ENCODE peak calls at places on chromosomes 11 and 22, in five cellular contexts. C, Z, T, H and Q are unnamed samples. For H3K36me3, the result is how much of the 10 kb centered on the place peaks cover.

GRCh38 chr11:125916683-125917337 is 12.5 kb downstream of the DDX25 start:
- DNase-seq in H (no peak), T (no peak), Z (no peak), C (peak), Q (peak)

GRCh38 chr11:102244681-102245409 is 72.4 kb upstream of the BIRC3 start:
- DNase-seq in Z (peak), C (no peak), T (no peak), H (no peak), Q (no peak)

GRCh38 chr11:101913631-101914030 is 1.2 kb upstream of the CEP126 start:
- DNase-seq in C (no peak), H (no peak), T (no peak), Z (no peak), Q (no peak)

GRCh38 chr11:102840018-102840417 is 3.4 kb downstream of the MMP3 start:
- DNase-seq in H (no peak), C (no peak), Z (no peak), T (no peak), Q (no peak)

GRCh38 chr22:26550498-26551033 is 38.3 kb upstream of the TFIP11 start:
- DNase-seq in H (peak), T (no peak), Z (peak), C (no peak), Q (no peak)

GRCh38 chr22:37207981-37208380 is 4.3 kb downstream of the SSTR3 start:
- DNase-seq in H (no peak), T (no peak), Z (no peak), C (no peak), Q (no peak)

GRCh38 chr11:118587952-118588351 is 15.7 kb downstream of the ARCN1 start:
- DNase-seq in H (no peak), Z (no peak), T (no peak), C (no peak), Q (no peak)

GRCh38 chr22:35797411-35797810 is 79.7 kb downstream of the APOL5 start:
- DNase-seq in H (no peak), Z (no peak), T (no peak), C (no peak), Q (no peak)

GRCh38 chr11:63762662-63763505 is 5.7 kb downstream of the ZFTA start:
- DNase-seq in H (peak), T (no peak), Z (peak), C (peak), Q (no peak)

GRCh38 chr11:112401036-112401769 is 140.5 kb upstream of the PLET1 start:
- DNase-seq in Z (peak), T (no peak), C (no peak), H (no peak), Q (no peak)

GRCh38 chr22:28442264-28442950 is 237.2 kb downstream of the TTC28 start:
- DNase-seq in C (peak), H (peak), T (peak), Z (peak), Q (peak)

GRCh38 chr11:77559686-77560425 is 29.9 kb upstream of the AQP11 start:
- DNase-seq in C (no peak), H (no peak), T (no peak), Z (peak), Q (no peak)

GRCh38 chr11:12448131-12448939 is 71.0 kb downstream of the PARVA start:
- DNase-seq in T (no peak), C (no peak), H (no peak), Z (no peak), Q (peak)

GRCh38 chr22:27686534-27686933 is 115.0 kb downstream of the MN1 start:
- DNase-seq in Z (peak), H (peak), T (no peak), C (peak), Q (no peak)

GRCh38 chr11:111001091-111001430 is 244.5 kb upstream of the POU2AF2 start:
- DNase-seq in Z (peak), H (no peak), T (no peak), C (no peak), Q (peak)

GRCh38 chr22:32996702-32997101 is 61.5 kb downstream of the SYN3 start:
- DNase-seq in Z (peak), T (no peak), C (no peak), H (peak), Q (peak)

GRCh38 chr11:35305670-35306382 is 113.5 kb downstream of the SLC1A2 start:
- DNase-seq in T (peak), C (peak), H (no peak), Z (peak), Q (no peak)

GRCh38 chr11:112617977-112618829 is 343.0 kb upstream of the NCAM1 start:
- DNase-seq in Z (no peak), T (no peak), C (no peak), H (no peak), Q (peak)

GRCh38 chr11:124891390-124891861 is 6.2 kb downstream of the ROBO4 start:
- DNase-seq in H (peak), Z (no peak), T (no peak), C (no peak), Q (no peak)

GRCh38 chr11:60124802-60125432 is 36.5 kb downstream of the MS4A2 start:
- DNase-seq in C (no peak), Z (no peak), H (no peak), T (no peak), Q (no peak)

GRCh38 chr11:1702506-1702905 is 5.5 kb downstream of the KRTAP5-6 start:
- DNase-seq in C (no peak), Z (no peak), H (no peak), T (no peak), Q (no peak)

GRCh38 chr11:71977743-71978418 is 20.8 kb upstream of the IL18BP start:
- DNase-seq in Z (peak), C (peak), H (no peak), T (peak), Q (no peak)

GRCh38 chr11:68342459-68343158 is 30.2 kb downstream of the LRP5 start:
- DNase-seq in T (no peak), Z (peak), C (peak), H (no peak), Q (no peak)

GRCh38 chr11:76770642-76771445 is 12.3 kb upstream of the TSKU start:
- DNase-seq in Z (peak), C (peak), H (no peak), T (no peak), Q (peak)

GRCh38 chr11:120335596-120335927 is 651 bp upstream of the ARHGEF12 start:
- DNase-seq in C (peak), Z (no peak), T (no peak), H (no peak), Q (no peak)

GRCh38 chr22:38167988-38168407 is 13.6 kb downstream of the PLA2G6 start:
- DNase-seq in C (peak), T (no peak), Z (no peak), H (peak), Q (no peak)

GRCh38 chr22:32918741-32919140 is 117.2 kb downstream of the TIMP3 start:
- DNase-seq in T (no peak), H (no peak), C (no peak), Z (no peak), Q (no peak)

GRCh38 chr22:49793871-49794270 is 33.8 kb downstream of the BRD1 start:
- DNase-seq in C (no peak), H (no peak), Z (no peak), T (no peak), Q (no peak)

GRCh38 chr11:31996159-31996881 is 94.6 kb upstream of the RCN1 start:
- DNase-seq in H (no peak), T (no peak), Z (no peak), C (no peak), Q (no peak)

GRCh38 chr22:20526305-20526627 is 18.9 kb downstream of the MED15 start:
- DNase-seq in C (no peak), H (no peak), Z (no peak), T (peak), Q (no peak)

GRCh38 chr11:46248270-46249102 is 29.0 kb upstream of the CREB3L1 start:
- DNase-seq in C (no peak), T (peak), Z (peak), H (no peak), Q (no peak)

GRCh38 chr11:32113637-32114203 is 22.8 kb downstream of the RCN1 start:
- DNase-seq in C (no peak), Z (no peak), H (no peak), T (no peak), Q (peak)

GRCh38 chr11:503179-503981 is 3.7 kb downstream of the RNH1 start:
- DNase-seq in H (no peak), Z (peak), T (peak), C (no peak), Q (no peak)

GRCh38 chr11:33161120-33162005 is at the start of gene CSTF3:
- DNase-seq in H (peak), T (peak), C (peak), Z (peak), Q (peak)

GRCh38 chr22:46798041-46798365 is 35.6 kb downstream of the TBC1D22A start:
- DNase-seq in C (no peak), H (no peak), Z (no peak), T (no peak), Q (no peak)

GRCh38 chr22:46795845-46796565 is 33.6 kb downstream of the TBC1D22A start:
- DNase-seq in T (no peak), Z (no peak), C (no peak), H (no peak), Q (no peak)

GRCh38 chr22:46796566-46797195 is 34.2 kb downstream of the TBC1D22A start:
- DNase-seq in H (no peak), C (no peak), T (no peak), Z (no peak), Q (no peak)

GRCh38 chr22:46798366-46799057 is 36.1 kb downstream of the TBC1D22A start:
- DNase-seq in C (peak), H (peak), Z (peak), T (peak), Q (no peak)

DNA sequence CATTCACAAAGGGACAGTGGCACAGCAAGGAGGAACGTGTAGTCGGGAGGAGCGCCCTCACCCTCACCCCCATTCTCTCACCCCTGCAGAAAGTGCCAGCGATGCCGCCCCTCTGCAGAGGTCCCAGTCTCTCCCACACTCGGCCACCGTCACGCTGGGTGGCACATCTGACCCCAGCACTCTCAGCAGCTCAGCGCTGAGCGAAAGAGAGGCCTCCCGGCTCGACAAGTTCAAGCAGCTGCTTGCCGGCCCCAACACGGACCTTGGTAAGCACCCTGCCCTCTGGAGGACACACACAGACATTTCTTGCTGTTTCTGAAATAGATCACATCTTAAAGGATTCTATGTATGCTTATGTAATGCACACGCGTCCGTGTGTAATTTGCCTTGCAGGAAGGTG is 34.9 kb downstream of the TBC1D22A start:
- DNase-seq in T (peak), C (no peak), Z (peak), H (no peak), Q (no peak)
- H3K36me3 ChIP-seq in T (under half), C (half or more), Z (under half), H (under half), Q (half or more)

GRCh38 chr22:47111626-47112373 is 349.4 kb downstream of the TBC1D22A start:
- DNase-seq in H (no peak), T (no peak), C (no peak), Z (no peak), Q (no peak)

GRCh38 chr22:47112994-47113879 is 350.8 kb downstream of the TBC1D22A start:
- DNase-seq in Z (no peak), T (no peak), H (no peak), C (no peak), Q (no peak)

GRCh38 chr22:47112566-47112965 is 350.1 kb downstream of the TBC1D22A start:
- DNase-seq in Z (no peak), H (no peak), C (no peak), T (no peak), Q (no peak)

GRCh38 chr22:47113880-47114415 is 351.5 kb downstream of the TBC1D22A start:
- DNase-seq in H (no peak), Z (no peak), T (no peak), C (no peak), Q (no peak)

DNA sequence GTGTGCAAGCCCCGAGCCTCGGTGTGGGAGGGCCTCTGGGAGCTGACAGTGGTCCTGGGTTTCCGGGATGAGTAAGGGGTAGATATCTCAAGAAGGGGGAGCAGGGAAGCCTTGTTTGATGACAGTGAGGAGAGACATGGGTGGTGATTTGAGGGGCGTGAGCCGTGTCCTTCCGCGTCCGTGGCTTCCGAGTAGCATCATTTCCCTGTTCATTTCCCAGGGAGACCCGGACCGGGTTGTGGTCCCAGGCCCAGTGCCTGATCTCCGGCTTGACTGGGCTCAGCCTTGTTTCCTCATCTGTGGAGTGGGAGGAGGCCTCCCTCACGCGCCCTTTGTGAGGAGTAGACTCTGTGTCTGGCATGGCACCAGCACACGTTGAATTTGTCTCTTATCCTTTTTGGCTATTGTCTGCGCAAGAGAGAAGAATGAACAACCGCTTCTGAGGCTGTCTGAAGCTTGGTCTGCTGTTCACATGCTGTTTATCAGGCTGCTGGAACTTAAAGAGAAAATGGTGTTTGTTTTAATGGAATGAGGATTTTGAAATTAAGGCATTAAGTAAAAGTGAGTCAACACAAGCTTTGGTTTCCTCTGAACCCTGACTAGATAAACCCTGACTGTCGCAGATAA is 348.5 kb downstream of the TBC1D22A start:
- DNase-seq in C (no peak), H (no peak), Z (peak), T (no peak), Q (no peak)
- H3K36me3 ChIP-seq in C (under half), H (under half), Z (under half), T (under half), Q (under half)

DNA sequence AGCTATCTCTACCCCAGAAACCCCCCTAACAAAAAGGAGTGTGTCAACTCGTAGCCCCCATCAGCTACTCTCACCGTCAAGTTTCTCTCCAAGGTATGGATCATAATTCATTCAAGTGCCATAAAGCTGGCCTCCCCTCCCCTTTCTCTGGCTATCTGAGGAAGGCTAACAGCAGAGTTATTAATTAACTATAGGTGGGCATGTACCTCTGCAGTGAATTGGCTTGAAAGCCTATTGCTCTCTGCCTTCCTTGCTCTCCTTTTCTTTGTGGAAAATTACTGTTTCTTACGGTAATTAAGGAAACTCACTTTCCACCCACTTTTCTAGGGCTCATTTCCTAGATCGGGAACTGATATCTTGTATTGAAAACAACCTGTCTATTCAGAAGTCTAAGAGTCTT is 14.1 kb downstream of the POLA2 start:
- DNase-seq in T (no peak), C (no peak), H (no peak), Z (no peak), Q (no peak)
- H3K36me3 ChIP-seq in T (half or more), C (under half), H (under half), Z (under half), Q (under half)

DNA sequence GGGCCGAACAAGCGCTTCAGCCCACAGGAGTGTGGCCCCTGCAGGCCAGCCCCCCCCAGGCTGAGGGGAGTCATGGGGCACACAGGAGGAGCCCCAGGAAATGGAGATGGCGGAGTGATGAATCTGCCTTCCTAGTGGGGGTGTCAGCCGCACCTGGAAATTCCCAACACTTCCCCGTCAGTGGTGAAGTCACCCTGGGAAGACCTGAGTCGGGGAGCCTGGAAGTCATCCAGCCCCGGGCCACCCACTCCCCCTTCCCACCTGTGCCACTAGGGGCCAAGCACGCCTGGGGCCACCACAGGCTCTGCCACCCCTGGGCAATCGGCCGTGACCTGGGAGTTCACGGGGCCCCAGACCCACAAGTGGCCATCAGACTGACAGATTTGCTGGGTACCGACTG is 12.6 kb downstream of the WNT7B start:
- DNase-seq in C (no peak), T (no peak), Z (no peak), H (no peak), Q (no peak)
- H3K36me3 ChIP-seq in C (under half), T (under half), Z (under half), H (under half), Q (under half)

DNA sequence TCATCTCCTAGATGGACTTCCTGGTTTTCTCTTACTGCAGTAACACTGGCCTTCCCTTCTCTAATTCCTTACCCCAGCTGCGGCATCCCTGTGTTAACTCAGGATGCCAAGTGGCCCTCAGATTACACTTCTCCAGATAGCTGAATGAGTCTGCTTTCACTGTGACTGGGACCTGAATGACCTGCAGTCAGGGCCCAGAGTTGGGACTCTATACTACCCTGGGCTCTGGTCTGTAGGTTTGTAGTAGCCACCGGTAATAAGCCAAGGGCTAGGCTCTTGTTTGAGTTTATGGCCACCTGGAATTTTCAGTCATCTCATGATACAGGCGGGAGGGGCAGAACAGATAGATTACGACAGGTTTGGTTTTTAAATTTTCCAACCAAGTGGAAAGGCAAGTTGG is 24.1 kb downstream of the TUB start:
- DNase-seq in Z (no peak), T (no peak), C (no peak), H (no peak), Q (peak)
- H3K36me3 ChIP-seq in Z (under half), T (under half), C (half or more), H (under half), Q (half or more)

GRCh38 chr22:23829845-23830372 is 8.9 kb downstream of the DERL3 start:
- DNase-seq in Z (peak), C (no peak), T (no peak), H (no peak), Q (no peak)

GRCh38 chr22:23832226-23833016 is 6.4 kb downstream of the DERL3 start:
- DNase-seq in T (no peak), H (peak), Z (no peak), C (no peak), Q (no peak)

GRCh38 chr22:23831781-23832180 is 7.0 kb downstream of the DERL3 start:
- DNase-seq in C (no peak), Z (no peak), T (no peak), H (no peak), Q (no peak)

GRCh38 chr22:23833017-23833795 is 5.6 kb downstream of the DERL3 start:
- DNase-seq in T (no peak), H (no peak), C (no peak), Z (no peak), Q (no peak)

GRCh38 chr22:23831261-23831660 is 7.5 kb downstream of the DERL3 start:
- DNase-seq in H (no peak), C (no peak), Z (no peak), T (no peak), Q (no peak)
- H3K36me3 ChIP-seq in H (under half), C (half or more), Z (under half), T (half or more), Q (half or more)

DNA sequence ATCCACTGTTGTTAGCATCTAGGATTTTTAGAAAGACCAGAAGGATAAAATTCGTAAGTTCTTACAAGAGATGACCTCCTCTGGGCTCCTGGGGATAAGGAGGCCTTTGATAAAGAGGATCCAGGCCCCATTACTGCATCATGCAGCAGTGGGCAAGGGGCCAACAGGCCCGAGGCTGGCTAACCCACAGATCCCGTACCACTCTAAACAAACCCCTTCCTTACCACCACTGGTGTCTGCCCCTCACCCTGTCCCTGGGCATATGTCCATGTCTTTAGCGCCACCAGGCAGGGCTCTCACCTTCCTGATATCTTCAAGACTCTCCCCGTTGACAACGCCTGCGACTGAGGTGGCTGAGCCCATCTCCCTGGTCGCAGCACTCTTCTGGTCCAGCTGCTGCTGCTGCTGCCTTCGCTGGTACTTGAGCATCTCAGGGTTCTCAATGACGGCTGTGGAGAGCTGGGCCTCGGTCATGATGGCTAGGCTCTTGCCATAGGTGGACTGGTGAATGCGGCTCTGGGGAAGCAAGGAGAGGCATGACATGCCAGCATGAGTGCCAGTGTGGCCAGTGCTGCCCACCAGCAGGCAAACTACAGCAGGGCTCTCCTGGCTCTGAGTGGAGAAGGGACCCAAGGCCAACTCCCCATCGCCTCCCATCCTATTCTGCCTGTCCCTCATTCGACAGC is 46.2 kb downstream of the HIRA start:
- DNase-seq in Z (no peak), H (no peak), T (no peak), C (no peak), Q (no peak)
- H3K36me3 ChIP-seq in Z (under half), H (under half), T (half or more), C (half or more), Q (half or more)

GRCh38 chr22:21686634-21687393 is 21.0 kb downstream of the PPIL2 start:
- DNase-seq in Z (no peak), H (no peak), C (no peak), T (no peak), Q (no peak)
- H3K36me3 ChIP-seq in Z (under half), H (under half), C (half or more), T (half or more), Q (under half)